ENCODE peak calls at places on chromosome 5, in ten cellular contexts. G is neural progenitor cell, D is coronary artery, H is hepatocyte, A is thyroid gland, F is WERI-Rb-1, Q is upper lobe of left lung, R is upper lobe of right lung, X is foreskin keratinocyte, C is sigmoid colon. K is an unnamed sample.
A peak's percentile ranks its signal among the peaks of the same experiment; 100 is the strongest.

GRCh38 chr5:10686890-10687289 is 74.1 kb downstream of the DAP start:
- DNase-seq in G (no peak), D (no peak), H (no peak), A (no peak), F (no peak), Q (no peak), R (no peak), X (no peak), C (no peak), K (no peak)

GRCh38 chr5:6485441-6485840 is 36.8 kb downstream of the UBE2QL1 start:
- DNase-seq in G (no peak), D (no peak), H (no peak), A (no peak), F (no peak), Q (no peak), R (no peak), X (no peak), C (no peak), K (no peak)

GRCh38 chr5:34618666-34619065 is 37.5 kb upstream of the RAI14 start:
- DNase-seq in G (no peak), D (no peak), H (no peak), A (no peak), F (no peak), Q (no peak), R (no peak), X (no peak), C (no peak), K (no peak)

GRCh38 chr5:115289104-115289503 is 7.3 kb downstream of the CCDC112 start:
- DNase-seq in G (no peak), D (no peak), H (no peak), A (no peak), F (no peak), Q (peak; percentile 14), R (no peak), X (no peak), C (no peak), K (no peak)

GRCh38 chr5:10229306-10230048 is 20.2 kb downstream of the ATPSCKMT start:
- DNase-seq in G (no peak), D (no peak), H (no peak), A (no peak), F (no peak), Q (no peak), R (no peak), X (no peak), C (no peak), K (no peak)

GRCh38 chr5:150184990-150185952 is 4.6 kb upstream of the SLC6A7 start:
- DNase-seq in G (no peak), D (no peak), H (peak; percentile 68), A (no peak), F (no peak), Q (no peak), R (no peak), X (no peak), C (no peak), K (no peak)

GRCh38 chr5:1914471-1914870 is 31.7 kb upstream of the IRX4 start:
- DNase-seq in G (no peak), D (peak; percentile 53), H (no peak), A (no peak), F (no peak), Q (no peak), R (no peak), X (no peak), C (peak; percentile 57), K (no peak)

GRCh38 chr5:100446879-100447278 is 88.3 kb upstream of the FAM174A start:
- DNase-seq in G (no peak), D (no peak), H (no peak), A (no peak), F (no peak), Q (no peak), R (no peak), X (no peak), C (no peak), K (no peak)

GRCh38 chr5:1526681-1527131 is 2.9 kb upstream of the LPCAT1 start:
- DNase-seq in G (no peak), D (peak; percentile 49), H (no peak), A (peak; percentile 0), F (peak; percentile 8), Q (peak; percentile 30), R (peak; percentile 52), X (no peak), C (peak; percentile 46), K (peak; percentile 40)

GRCh38 chr5:53448851-53449250 is 31.6 kb upstream of the FST start:
- DNase-seq in G (no peak), D (no peak), H (no peak), A (no peak), F (no peak), Q (no peak), R (no peak), X (no peak), C (no peak), K (no peak)

GRCh38 chr5:60541980-60542379 is 158.0 kb downstream of the DEPDC1B start:
- DNase-seq in G (no peak), D (no peak), H (peak; percentile 28), A (no peak), F (no peak), Q (no peak), R (no peak), X (no peak), C (no peak), K (no peak)

GRCh38 chr5:149320791-149321330 is 24.4 kb upstream of the GRPEL2 start:
- DNase-seq in G (peak; percentile 51), D (no peak), H (peak; percentile 95), A (peak; percentile 93), F (peak; percentile 78), Q (no peak), R (peak; percentile 90), X (peak; percentile 81), C (peak; percentile 92), K (peak; percentile 97)

GRCh38 chr5:62767650-62768049 is 189.0 kb downstream of the LRRC70 start:
- DNase-seq in G (no peak), D (no peak), H (no peak), A (no peak), F (no peak), Q (no peak), R (no peak), X (no peak), C (no peak), K (no peak)

GRCh38 chr5:124274949-124275348 is 471.5 kb downstream of the ZNF608 start:
- DNase-seq in G (no peak), D (no peak), H (no peak), A (no peak), F (no peak), Q (no peak), R (no peak), X (peak; percentile 51), C (no peak), K (no peak)

GRCh38 chr5:81787843-81788242 is 36.9 kb upstream of the SSBP2 start:
- DNase-seq in G (peak; percentile 23), D (no peak), H (peak; percentile 41), A (peak; percentile 82), F (no peak), Q (no peak), R (no peak), X (peak; percentile 33), C (peak; percentile 89), K (peak; percentile 71)

GRCh38 chr5:673140-673836 is 19.9 kb downstream of the TPPP start:
- DNase-seq in G (no peak), D (no peak), H (no peak), A (no peak), F (no peak), Q (peak; percentile 68), R (no peak), X (no peak), C (peak; percentile 63), K (peak; percentile 59)

GRCh38 chr5:7663808-7664207 is 187.1 kb downstream of the CFAP90 start:
- DNase-seq in G (no peak), D (no peak), H (no peak), A (no peak), F (no peak), Q (no peak), R (no peak), X (no peak), C (no peak), K (no peak)

GRCh38 chr5:112549605-112550161 is 130.6 kb upstream of the EPB41L4A start:
- DNase-seq in G (no peak), D (no peak), H (no peak), A (no peak), F (no peak), Q (no peak), R (no peak), X (no peak), C (no peak), K (no peak)
- H3K27ac ChIP-seq in G (no peak overlapping the region), D (no peak overlapping the region), H (peak overlapping the region; percentile 14), A (no peak overlapping the region), F (no peak overlapping the region), Q (no peak overlapping the region), R (no peak overlapping the region), X (no peak overlapping the region), C (no peak overlapping the region), K (no peak overlapping the region)

GRCh38 chr5:138179277-138179857 is 455 bp downstream of the KIF20A start:
- DNase-seq in G (peak; percentile 48), D (no peak), H (peak; percentile 10), A (no peak), F (no peak), Q (no peak), R (no peak), X (no peak), C (no peak), K (no peak)
- H3K27ac ChIP-seq in G (peak overlapping the region; percentile 49), D (no peak overlapping the region), H (no peak overlapping the region), A (no peak overlapping the region), F (peak overlapping the region; percentile 99), Q (no peak overlapping the region), R (no peak overlapping the region), X (no peak overlapping the region), C (no peak overlapping the region), K (no peak overlapping the region)

DNA sequence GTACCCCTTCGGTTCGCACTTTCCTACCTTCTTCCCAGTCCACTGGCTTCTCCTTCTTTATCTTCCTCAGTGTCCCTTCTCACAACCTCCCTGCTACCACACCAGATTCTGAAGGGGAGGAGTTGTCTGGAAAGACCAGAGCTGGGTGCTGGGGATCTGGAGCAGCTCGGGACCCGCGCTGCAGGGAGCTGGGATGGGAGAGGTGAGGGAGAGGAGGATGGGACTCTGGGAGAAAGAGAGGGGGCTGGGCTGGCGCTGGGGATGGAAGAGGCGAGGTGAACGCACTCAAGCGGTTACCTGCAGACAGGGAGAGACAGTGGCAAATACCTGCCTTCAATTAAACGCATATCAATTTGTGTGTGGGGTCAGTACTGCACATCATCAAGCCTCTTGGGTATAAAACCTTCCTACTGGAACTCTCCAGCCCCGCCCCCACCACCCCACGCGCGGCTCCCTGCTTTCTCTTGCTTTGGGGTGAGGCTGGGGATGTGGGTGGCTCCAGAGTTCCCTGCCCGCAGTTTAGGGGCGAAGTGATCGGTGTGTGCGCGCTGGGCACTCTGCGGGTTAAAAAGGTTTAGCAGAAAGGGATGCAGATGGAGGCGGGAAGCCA is 1.1 kb upstream of the PAM start:
- DNase-seq in G (no peak), D (no peak), H (no peak), A (peak; percentile 22), F (no peak), Q (peak; percentile 74), R (peak; percentile 51), X (no peak), C (no peak), K (peak; percentile 51)
- H3K27ac ChIP-seq in G (no peak overlapping the region), D (peak overlapping the region; percentile 89), H (no peak overlapping the region), A (no peak overlapping the region), F (no peak overlapping the region), Q (no peak overlapping the region), R (no peak overlapping the region), X (peak overlapping the region; percentile 75), C (peak overlapping the region; percentile 76), K (peak overlapping the region; percentile 93)

DNA sequence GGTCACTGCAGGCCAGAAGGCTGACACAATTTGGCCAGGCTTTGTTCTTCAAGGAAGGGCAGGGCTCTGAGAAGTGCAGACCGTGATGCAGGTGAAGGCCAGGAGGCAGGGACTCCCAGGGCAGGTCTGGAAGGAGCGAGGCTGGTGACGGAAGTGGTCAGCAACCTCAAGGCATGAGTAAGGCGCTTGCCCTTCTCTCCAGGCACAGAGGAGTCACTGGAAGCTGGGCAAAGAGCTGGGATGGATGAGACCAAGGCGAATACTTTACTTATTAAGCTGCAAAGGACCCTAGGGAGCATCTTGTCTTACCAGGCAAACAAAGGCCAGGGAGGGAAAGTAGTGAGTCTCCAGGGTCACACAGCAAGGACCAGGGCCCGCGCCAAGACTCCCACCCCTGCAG is 18.6 kb downstream of the IRF1 start:
- DNase-seq in G (no peak), D (no peak), H (no peak), A (peak; percentile 1), F (no peak), Q (no peak), R (peak; percentile 18), X (no peak), C (peak; percentile 57), K (no peak)
- H3K27ac ChIP-seq in G (no peak overlapping the region), D (no peak overlapping the region), H (no peak overlapping the region), A (no peak overlapping the region), F (no peak overlapping the region), Q (peak overlapping the region; percentile 36), R (no peak overlapping the region), X (no peak overlapping the region), C (no peak overlapping the region), K (no peak overlapping the region)